ENCODE peak calls at places on chromosome 12, in seven cellular contexts. One of them, this sample, is unnamed.
A peak's percentile ranks its signal among the peaks of the same experiment; 100 is the strongest.

GRCh38 chr12:64229240-64229639 is 7.1 kb upstream of the KICS2 start:
- DNase-seq in cardiac muscle cell: no peak
- DNase-seq in fibroblast of lung: no peak
- DNase-seq in hepatocyte: no peak
- DNase-seq in spleen: no peak
- DNase-seq in ovary: no peak
- DNase-seq in ascending aorta: no peak
- DNase-seq in this sample: no peak

GRCh38 chr12:31928246-31929139 is 30.7 kb upstream of the RESF1 start:
- DNase-seq in cardiac muscle cell: no peak
- DNase-seq in fibroblast of lung: no peak
- DNase-seq in hepatocyte: no peak
- DNase-seq in spleen: no peak
- DNase-seq in ovary: no peak
- DNase-seq in ascending aorta: no peak
- DNase-seq in this sample: no peak

GRCh38 chr12:12549426-12549825 is 13.2 kb downstream of the DUSP16 start:
- DNase-seq in cardiac muscle cell: no peak
- DNase-seq in fibroblast of lung: no peak
- DNase-seq in hepatocyte: no peak
- DNase-seq in spleen: no peak
- DNase-seq in ovary: no peak
- DNase-seq in ascending aorta: no peak
- DNase-seq in this sample: no peak

GRCh38 chr12:48978741-48979601 is 849 bp downstream of the WNT1 start:
- DNase-seq in cardiac muscle cell: no peak
- DNase-seq in fibroblast of lung: no peak
- DNase-seq in hepatocyte: no peak
- DNase-seq in spleen: no peak
- DNase-seq in ovary: no peak
- DNase-seq in ascending aorta: no peak
- DNase-seq in this sample: no peak

GRCh38 chr12:124480469-124481256 is 86.7 kb downstream of the NCOR2 start:
- DNase-seq in cardiac muscle cell: peak; percentile 20
- DNase-seq in fibroblast of lung: peak; percentile 74
- DNase-seq in hepatocyte: peak; percentile 38
- DNase-seq in spleen: peak; percentile 83
- DNase-seq in ovary: peak; percentile 87
- DNase-seq in ascending aorta: no peak
- DNase-seq in this sample: peak; percentile 71

GRCh38 chr12:31853977-31854376 is 105.2 kb upstream of the RESF1 start:
- DNase-seq in cardiac muscle cell: no peak
- DNase-seq in fibroblast of lung: no peak
- DNase-seq in hepatocyte: peak; percentile 17
- DNase-seq in spleen: no peak
- DNase-seq in ovary: no peak
- DNase-seq in ascending aorta: no peak
- DNase-seq in this sample: no peak

GRCh38 chr12:87082756-87083155 is 826.6 kb upstream of the MGAT4C start:
- DNase-seq in cardiac muscle cell: no peak
- DNase-seq in fibroblast of lung: no peak
- DNase-seq in hepatocyte: no peak
- DNase-seq in spleen: no peak
- DNase-seq in ovary: no peak
- DNase-seq in ascending aorta: no peak
- DNase-seq in this sample: no peak

GRCh38 chr12:116766746-116767145 is 28.6 kb downstream of the RNFT2 start:
- DNase-seq in cardiac muscle cell: no peak
- DNase-seq in fibroblast of lung: no peak
- DNase-seq in hepatocyte: no peak
- DNase-seq in spleen: peak; percentile 39
- DNase-seq in ovary: no peak
- DNase-seq in ascending aorta: no peak
- DNase-seq in this sample: no peak

GRCh38 chr12:104063712-104064030 is 660 bp upstream of the HCFC2 start:
- DNase-seq in cardiac muscle cell: no peak
- DNase-seq in fibroblast of lung: no peak
- DNase-seq in hepatocyte: no peak
- DNase-seq in spleen: no peak
- DNase-seq in ovary: no peak
- DNase-seq in ascending aorta: no peak
- DNase-seq in this sample: no peak

GRCh38 chr12:40313928-40314327 is 89.1 kb downstream of the LRRK2 start:
- DNase-seq in cardiac muscle cell: no peak
- DNase-seq in fibroblast of lung: no peak
- DNase-seq in hepatocyte: no peak
- DNase-seq in spleen: no peak
- DNase-seq in ovary: no peak
- DNase-seq in ascending aorta: no peak
- DNase-seq in this sample: no peak

GRCh38 chr12:7130791-7131501 is 775 bp downstream of the CLSTN3 start:
- DNase-seq in cardiac muscle cell: peak; percentile 58
- DNase-seq in fibroblast of lung: peak; percentile 59
- DNase-seq in hepatocyte: peak; percentile 81
- DNase-seq in spleen: peak; percentile 90
- DNase-seq in ovary: peak; percentile 71
- DNase-seq in ascending aorta: no peak
- DNase-seq in this sample: no peak

GRCh38 chr12:110421159-110421661 is 17.7 kb upstream of the ANAPC7 start:
- DNase-seq in cardiac muscle cell: no peak
- DNase-seq in fibroblast of lung: no peak
- DNase-seq in hepatocyte: no peak
- DNase-seq in spleen: no peak
- DNase-seq in ovary: no peak
- DNase-seq in ascending aorta: no peak
- DNase-seq in this sample: no peak

GRCh38 chr12:92139634-92140555 is 5.8 kb downstream of the BTG1 start:
- DNase-seq in cardiac muscle cell: no peak
- DNase-seq in fibroblast of lung: peak; percentile 64
- DNase-seq in hepatocyte: no peak
- DNase-seq in spleen: no peak
- DNase-seq in ovary: no peak
- DNase-seq in ascending aorta: no peak
- DNase-seq in this sample: no peak

GRCh38 chr12:46983393-46983793 is 96.0 kb upstream of the PCED1B start:
- DNase-seq in cardiac muscle cell: no peak
- DNase-seq in fibroblast of lung: no peak
- DNase-seq in hepatocyte: no peak
- DNase-seq in spleen: no peak
- DNase-seq in ovary: no peak
- DNase-seq in ascending aorta: no peak
- DNase-seq in this sample: no peak

GRCh38 chr12:93128332-93128707 is 199.2 kb upstream of the EEA1 start:
- DNase-seq in cardiac muscle cell: no peak
- DNase-seq in fibroblast of lung: no peak
- DNase-seq in hepatocyte: no peak
- DNase-seq in spleen: no peak
- DNase-seq in ovary: peak; percentile 20
- DNase-seq in ascending aorta: no peak
- DNase-seq in this sample: peak; percentile 39

GRCh38 chr12:121799175-121799841 is 4.5 kb upstream of the SETD1B start:
- DNase-seq in cardiac muscle cell: peak; percentile 84
- DNase-seq in fibroblast of lung: peak; percentile 92
- DNase-seq in hepatocyte: peak; percentile 85
- DNase-seq in spleen: peak; percentile 89
- DNase-seq in ovary: peak; percentile 67
- DNase-seq in ascending aorta: peak; percentile 88
- DNase-seq in this sample: peak; percentile 87

GRCh38 chr12:106234513-106234912 is 13.3 kb downstream of the CKAP4 start:
- DNase-seq in cardiac muscle cell: no peak
- DNase-seq in fibroblast of lung: peak; percentile 79
- DNase-seq in hepatocyte: no peak
- DNase-seq in spleen: no peak
- DNase-seq in ovary: no peak
- DNase-seq in ascending aorta: no peak
- DNase-seq in this sample: no peak

GRCh38 chr12:18799140-18799446 is 61.2 kb downstream of the CAPZA3 start:
- DNase-seq in cardiac muscle cell: no peak
- DNase-seq in fibroblast of lung: peak; percentile 39
- DNase-seq in hepatocyte: no peak
- DNase-seq in spleen: no peak
- DNase-seq in ovary: no peak
- DNase-seq in ascending aorta: no peak
- DNase-seq in this sample: no peak

GRCh38 chr12:111352300-111352993 is 16.4 kb downstream of the PHETA1 start:
- DNase-seq in cardiac muscle cell: no peak
- DNase-seq in fibroblast of lung: no peak
- DNase-seq in hepatocyte: no peak
- DNase-seq in spleen: peak; percentile 52
- DNase-seq in ovary: no peak
- DNase-seq in ascending aorta: no peak
- DNase-seq in this sample: no peak

GRCh38 chr12:26460361-26460760 is 265.0 kb downstream of the SSPN start:
- DNase-seq in cardiac muscle cell: no peak
- DNase-seq in fibroblast of lung: no peak
- DNase-seq in hepatocyte: no peak
- DNase-seq in spleen: no peak
- DNase-seq in ovary: no peak
- DNase-seq in ascending aorta: no peak
- DNase-seq in this sample: no peak

GRCh38 chr12:64669270-64669842 is 59.1 kb downstream of the RASSF3 start:
- DNase-seq in cardiac muscle cell: peak; percentile 62
- DNase-seq in fibroblast of lung: no peak
- DNase-seq in hepatocyte: no peak
- DNase-seq in spleen: peak; percentile 91
- DNase-seq in ovary: peak; percentile 69
- DNase-seq in ascending aorta: no peak
- DNase-seq in this sample: no peak

GRCh38 chr12:77725611-77726010 is 105.1 kb upstream of the NAV3 start:
- DNase-seq in cardiac muscle cell: no peak
- DNase-seq in fibroblast of lung: peak; percentile 95
- DNase-seq in hepatocyte: no peak
- DNase-seq in spleen: no peak
- DNase-seq in ovary: no peak
- DNase-seq in ascending aorta: no peak
- DNase-seq in this sample: no peak

GRCh38 chr12:126295652-126296051 is 1230.4 kb downstream of the AACS start:
- DNase-seq in cardiac muscle cell: no peak
- DNase-seq in fibroblast of lung: no peak
- DNase-seq in hepatocyte: no peak
- DNase-seq in spleen: no peak
- DNase-seq in ovary: no peak
- DNase-seq in ascending aorta: no peak
- DNase-seq in this sample: no peak

GRCh38 chr12:127957001-127957660 is 309.8 kb upstream of the TMEM132C start:
- DNase-seq in cardiac muscle cell: no peak
- DNase-seq in fibroblast of lung: peak; percentile 77
- DNase-seq in hepatocyte: no peak
- DNase-seq in spleen: no peak
- DNase-seq in ovary: no peak
- DNase-seq in ascending aorta: no peak
- DNase-seq in this sample: no peak

GRCh38 chr12:59472273-59472672 is 123.6 kb upstream of the SLC16A7 start:
- DNase-seq in cardiac muscle cell: no peak
- DNase-seq in fibroblast of lung: no peak
- DNase-seq in hepatocyte: no peak
- DNase-seq in spleen: no peak
- DNase-seq in ovary: no peak
- DNase-seq in ascending aorta: no peak
- DNase-seq in this sample: no peak

GRCh38 chr12:30694971-30695326 is 720 bp downstream of the IPO8 start:
- DNase-seq in cardiac muscle cell: peak; percentile 67
- DNase-seq in fibroblast of lung: peak; percentile 58
- DNase-seq in hepatocyte: peak; percentile 60
- DNase-seq in spleen: peak; percentile 83
- DNase-seq in ovary: peak; percentile 24
- DNase-seq in ascending aorta: peak; percentile 72
- DNase-seq in this sample: peak; percentile 55
- TF ChIP-seq CTCF in cardiac muscle cell: no peak
- TF ChIP-seq CTCF in fibroblast of lung: no peak
- TF ChIP-seq CTCF in hepatocyte: no peak
- TF ChIP-seq CTCF in spleen: no peak
- TF ChIP-seq CTCF in ovary: no peak
- TF ChIP-seq CTCF in ascending aorta: no peak
- TF ChIP-seq CTCF in this sample: no peak

DNA sequence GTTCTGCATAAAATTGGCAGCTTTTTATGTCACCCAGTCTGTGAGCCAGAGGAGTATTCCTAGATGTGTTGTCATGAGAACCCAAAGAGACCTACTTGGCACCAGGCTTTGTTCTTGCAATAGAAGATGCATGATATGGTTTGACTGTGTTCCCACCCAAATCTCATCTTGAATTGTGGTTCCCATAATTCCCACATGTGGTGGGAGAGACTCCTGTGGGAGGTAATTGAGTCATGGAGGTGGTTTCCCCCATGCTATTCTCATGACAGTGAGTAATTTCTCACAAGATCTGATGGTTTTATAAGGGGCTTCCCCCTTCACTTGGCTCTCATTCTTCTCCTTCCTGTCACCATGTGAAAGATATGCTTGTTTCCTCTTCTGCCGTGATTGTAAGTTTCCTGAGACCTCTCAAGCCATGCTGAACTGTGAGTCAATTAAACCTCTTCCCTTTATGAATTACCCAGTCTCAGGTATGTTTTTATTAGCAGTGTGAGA is 572.0 kb upstream of the ATP2B1 start:
- DNase-seq in cardiac muscle cell: no peak
- DNase-seq in fibroblast of lung: peak; percentile 64
- DNase-seq in hepatocyte: no peak
- DNase-seq in spleen: no peak
- DNase-seq in ovary: no peak
- DNase-seq in ascending aorta: no peak
- DNase-seq in this sample: no peak
- H3K9me3 ChIP-seq in cardiac muscle cell: no peaks in the 10 kb centered on the region
- H3K9me3 ChIP-seq in fibroblast of lung: no peaks in the 10 kb centered on the region
- H3K9me3 ChIP-seq in hepatocyte: no peaks in the 10 kb centered on the region
- H3K9me3 ChIP-seq in spleen: no peaks in the 10 kb centered on the region
- H3K9me3 ChIP-seq in ovary: no peaks in the 10 kb centered on the region
- H3K9me3 ChIP-seq in ascending aorta: no peaks in the 10 kb centered on the region
- H3K9me3 ChIP-seq in this sample: peaks cover 10% of the 10 kb centered on the region

DNA sequence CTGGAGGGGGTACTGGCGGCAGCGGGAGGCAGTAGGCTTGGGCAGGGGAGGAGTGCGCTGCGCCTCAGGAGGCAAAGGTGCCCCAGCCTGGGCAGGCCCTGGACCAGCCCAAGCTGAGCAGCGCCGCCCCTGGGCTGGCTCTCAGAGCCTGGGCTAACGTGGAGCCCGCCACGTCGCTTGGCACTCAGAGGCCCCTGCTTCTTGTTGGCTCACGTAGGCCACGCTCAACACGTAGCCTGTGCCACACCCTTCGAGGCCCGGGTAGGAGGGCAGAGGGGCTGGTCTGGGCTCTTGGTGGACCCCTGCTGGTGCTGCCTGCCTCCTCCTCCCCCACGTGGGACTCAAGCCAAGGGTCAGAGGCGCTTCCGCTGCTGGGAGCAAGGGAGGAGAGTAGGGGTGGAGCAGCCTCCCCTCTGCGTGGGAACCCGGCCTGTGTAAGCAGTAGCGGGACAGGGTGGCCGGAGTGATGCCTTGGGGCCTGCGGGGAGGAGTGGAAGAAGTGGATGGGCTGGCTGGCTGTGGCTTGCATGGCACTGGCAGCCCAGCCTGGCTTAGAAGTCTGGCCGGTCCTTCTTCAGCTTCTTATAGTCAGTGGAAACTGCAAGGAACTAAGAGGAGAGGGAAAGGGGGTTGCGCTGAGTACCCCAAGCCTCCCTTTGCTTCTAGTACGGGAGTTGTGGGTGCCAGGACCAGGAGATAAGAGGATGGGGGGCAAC is 5.7 kb downstream of the SHMT2 start:
- DNase-seq in cardiac muscle cell: no peak
- DNase-seq in fibroblast of lung: peak; percentile 41
- DNase-seq in hepatocyte: peak; percentile 36
- DNase-seq in spleen: peak; percentile 86
- DNase-seq in ovary: no peak
- DNase-seq in ascending aorta: peak; percentile 83
- DNase-seq in this sample: no peak
- TF ChIP-seq CTCF in cardiac muscle cell: peak; percentile 23
- TF ChIP-seq CTCF in fibroblast of lung: no peak
- TF ChIP-seq CTCF in hepatocyte: no peak
- TF ChIP-seq CTCF in spleen: no peak
- TF ChIP-seq CTCF in ovary: no peak
- TF ChIP-seq CTCF in ascending aorta: no peak
- TF ChIP-seq CTCF in this sample: no peak

GRCh38 chr12:34604227-34604626 is 581.9 kb downstream of the ALG10 start:
- DNase-seq in cardiac muscle cell: no peak
- DNase-seq in fibroblast of lung: no peak
- DNase-seq in hepatocyte: no peak
- DNase-seq in spleen: peak; percentile 50
- DNase-seq in ovary: no peak
- DNase-seq in ascending aorta: no peak
- DNase-seq in this sample: no peak
- H3K9me3 ChIP-seq in cardiac muscle cell: no peaks in the 10 kb centered on the region
- H3K9me3 ChIP-seq in fibroblast of lung: no peaks in the 10 kb centered on the region
- H3K9me3 ChIP-seq in hepatocyte: no peaks in the 10 kb centered on the region
- H3K9me3 ChIP-seq in spleen: no peaks in the 10 kb centered on the region
- H3K9me3 ChIP-seq in ovary: no peaks in the 10 kb centered on the region
- H3K9me3 ChIP-seq in ascending aorta: peaks cover 25% of the 10 kb centered on the region
- H3K9me3 ChIP-seq in this sample: peaks cover 95% of the 10 kb centered on the region